ENCODE peak calls at places on chromosomes 3 and 15, in seven cellular contexts. S is right atrium auricular region, T is right lobe of liver, P is tibial artery, D is ascending aorta, I is colonic mucosa, Q is thoracic aorta. F is an unnamed sample. For H3K4me1, the result is how much of the 10 kb centered on the place peaks cover.

GRCh38 chr15:70587896-70588567 is 175.3 kb downstream of the UACA start:
- DNase-seq in P (no peak), Q (no peak), I (no peak), D (peak), T (peak), S (no peak), F (no peak)

GRCh38 chr3:191721983-191722382 is 261.0 kb downstream of the PYDC2 start:
- DNase-seq in T (no peak), Q (no peak), P (no peak), S (no peak), D (no peak), I (no peak), F (no peak)

GRCh38 chr15:26503998-26504397 is 268.9 kb downstream of the GABRB3 start:
- DNase-seq in T (no peak), I (no peak), Q (no peak), D (no peak), S (no peak), P (no peak), F (no peak)

GRCh38 chr3:167882057-167882667 is 146.6 kb downstream of the SERPINI1 start:
- DNase-seq in D (no peak), I (no peak), T (no peak), Q (no peak), S (no peak), P (no peak), F (no peak)

GRCh38 chr3:65836047-65836446 is 202.7 kb downstream of the MAGI1 start:
- DNase-seq in Q (no peak), I (no peak), D (no peak), S (no peak), P (no peak), T (no peak), F (no peak)

GRCh38 chr3:150020527-150020926 is 49.8 kb upstream of the PFN2 start:
- DNase-seq in D (no peak), I (no peak), P (no peak), S (no peak), T (no peak), Q (no peak), F (no peak)

GRCh38 chr3:147518465-147518864 is 109.3 kb downstream of the ZIC1 start:
- DNase-seq in T (no peak), P (no peak), S (no peak), D (no peak), I (no peak), Q (no peak), F (no peak)

GRCh38 chr3:4417449-4417848 is 49.6 kb downstream of the SUMF1 start:
- DNase-seq in I (no peak), P (no peak), Q (peak), T (no peak), D (peak), S (no peak), F (no peak)

GRCh38 chr3:141708367-141708766 is 29.7 kb upstream of the RNF7 start:
- DNase-seq in I (no peak), Q (no peak), T (no peak), P (no peak), D (no peak), S (no peak), F (no peak)

GRCh38 chr3:126895178-126896066 is 87.5 kb upstream of the PLXNA1 start:
- DNase-seq in T (peak), D (peak), I (no peak), P (peak), Q (peak), S (peak), F (no peak)

GRCh38 chr15:63048986-63049665 is 6.6 kb downstream of the TPM1 start:
- DNase-seq in Q (no peak), S (no peak), I (peak), T (peak), D (no peak), P (peak), F (peak)

GRCh38 chr3:18868911-18869689 is 279.2 kb upstream of the KCNH8 start:
- DNase-seq in D (no peak), Q (no peak), P (no peak), S (no peak), I (no peak), T (no peak), F (no peak)

GRCh38 chr15:67833504-67834248 is 6.2 kb downstream of the RNU6-1 start:
- DNase-seq in P (no peak), Q (no peak), D (no peak), I (peak), T (no peak), S (peak), F (peak)

GRCh38 chr15:74208496-74208895 is 5.9 kb upstream of the STRA6 start:
- DNase-seq in S (no peak), D (no peak), I (no peak), P (no peak), T (no peak), Q (no peak), F (no peak)
- H3K4me1 ChIP-seq in S (under half), D (under half), I (under half), P (under half), T (under half), Q (half or more), F (under half)

DNA sequence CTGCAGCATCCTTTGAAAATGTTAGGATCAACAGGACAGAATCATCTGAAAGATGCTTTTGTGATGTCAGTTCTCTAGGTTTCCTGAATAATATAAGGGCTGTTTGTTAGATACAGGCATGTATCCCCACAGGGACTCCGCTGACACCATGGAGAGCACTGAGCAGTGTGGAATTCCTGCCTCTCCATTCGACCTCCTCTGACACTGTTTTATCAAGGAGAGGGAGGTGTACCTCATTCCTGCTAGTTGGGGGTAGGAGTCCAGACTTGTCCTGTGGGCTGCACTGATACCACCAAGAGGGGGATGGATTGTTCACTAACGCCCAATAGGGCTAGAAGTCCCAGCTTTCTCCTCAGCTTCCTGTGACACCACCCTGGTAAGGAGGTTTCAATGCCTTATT is 46.6 kb downstream of the LARS2 start:
- DNase-seq in I (no peak), D (no peak), P (no peak), Q (no peak), S (no peak), T (no peak), F (no peak)
- H3K4me1 ChIP-seq in I (under half), D (under half), P (under half), Q (under half), S (under half), T (under half), F (under half)

GRCh38 chr15:57504599-57504940 is 87.1 kb upstream of the MYZAP start:
- DNase-seq in T (no peak), D (no peak), I (no peak), Q (no peak), S (no peak), P (no peak), F (no peak)
- H3K4me1 ChIP-seq in T (under half), D (under half), I (under half), Q (half or more), S (under half), P (under half), F (under half)

GRCh38 chr3:13601692-13602080 is 52.8 kb downstream of the FBLN2 start:
- DNase-seq in I (no peak), T (no peak), D (no peak), S (no peak), P (no peak), Q (no peak), F (no peak)
- H3K4me1 ChIP-seq in I (under half), T (under half), D (under half), S (under half), P (under half), Q (under half), F (under half)

GRCh38 chr3:194308635-194309213 is 42.4 kb downstream of the CPN2 start:
- DNase-seq in T (no peak), P (no peak), D (no peak), S (no peak), I (no peak), Q (no peak), F (no peak)
- H3K4me1 ChIP-seq in T (under half), P (under half), D (under half), S (under half), I (under half), Q (under half), F (under half)